ENCODE peak calls at places on chromosomes 4 and X, in eight cellular contexts. Z, A, C, W, U, J, G and E are unnamed samples.

GRCh38 chr4:149961876-149962597 is 116.2 kb upstream of the DCLK2 start:
- DNase-seq in Z (no peak), A (no peak), C (peak; percentile 73), W (no peak), U (no peak), J (peak; percentile 83), G (no peak), E (no peak)

GRCh38 chrX:128897611-128898010 is 625.7 kb downstream of the SMARCA1 start:
- DNase-seq in Z (no peak), A (no peak), C (peak; percentile 3), W (no peak), U (no peak), J (no peak), G (no peak), E (no peak)

GRCh38 chrX:10769165-10769564 is 148.8 kb upstream of the MID1 start:
- DNase-seq in Z (no peak), A (peak; percentile 2), C (peak; percentile 36), W (no peak), U (peak; percentile 7), J (peak; percentile 47), G (peak; percentile 24), E (no peak)

GRCh38 chr4:157045507-157046127 is 30.3 kb upstream of the GLRB start:
- DNase-seq in Z (no peak), A (peak; percentile 11), C (peak; percentile 74), W (peak; percentile 53), U (peak; percentile 11), J (peak; percentile 81), G (peak; percentile 17), E (peak; percentile 70)

GRCh38 chr4:155802573-155802972 is 43.8 kb downstream of the GUCY1B1 start:
- DNase-seq in Z (no peak), A (no peak), C (peak; percentile 51), W (no peak), U (no peak), J (peak; percentile 91), G (no peak), E (no peak)

GRCh38 chr4:121551881-121552280 is 144.9 kb downstream of the ANXA5 start:
- DNase-seq in Z (no peak), A (no peak), C (peak; percentile 14), W (no peak), U (no peak), J (peak; percentile 6), G (no peak), E (no peak)

GRCh38 chr4:17817027-17817426 is 6.2 kb downstream of the NCAPG start:
- DNase-seq in Z (no peak), A (peak; percentile 10), C (peak; percentile 69), W (no peak), U (no peak), J (peak; percentile 76), G (no peak), E (peak; percentile 54)

GRCh38 chr4:40719008-40719623 is 30.6 kb upstream of the NSUN7 start:
- DNase-seq in Z (no peak), A (peak; percentile 59), C (peak; percentile 66), W (peak; percentile 28), U (no peak), J (peak; percentile 63), G (no peak), E (peak; percentile 57)

GRCh38 chrX:70464051-70464450 is 19.4 kb downstream of the DLG3 start:
- DNase-seq in Z (no peak), A (no peak), C (no peak), W (no peak), U (no peak), J (no peak), G (no peak), E (no peak)

GRCh38 chr4:10753326-10753725 is 68.8 kb upstream of the CLNK start:
- DNase-seq in Z (no peak), A (no peak), C (peak; percentile 75), W (no peak), U (no peak), J (no peak), G (no peak), E (no peak)

GRCh38 chrX:128020701-128021100 is 31.5 kb downstream of the ACTRT1 start:
- DNase-seq in Z (no peak), A (no peak), C (peak; percentile 40), W (no peak), U (no peak), J (peak; percentile 29), G (no peak), E (peak; percentile 79)

GRCh38 chr4:174120446-174121142 is 162.9 kb downstream of the FBXO8 start:
- DNase-seq in Z (no peak), A (peak; percentile 44), C (peak; percentile 71), W (peak; percentile 71), U (peak; percentile 48), J (peak; percentile 87), G (peak; percentile 64), E (peak; percentile 46)

GRCh38 chr4:121936101-121936500 is 15.8 kb downstream of the TRPC3 start:
- DNase-seq in Z (no peak), A (no peak), C (no peak), W (no peak), U (no peak), J (no peak), G (no peak), E (no peak)

GRCh38 chr4:178462710-178463109 is 1020.5 kb upstream of the AGA start:
- DNase-seq in Z (no peak), A (no peak), C (no peak), W (no peak), U (no peak), J (no peak), G (no peak), E (no peak)

GRCh38 chr4:72993876-72994275 is 75.6 kb downstream of the COX18 start:
- DNase-seq in Z (no peak), A (no peak), C (no peak), W (no peak), U (no peak), J (no peak), G (no peak), E (no peak)

GRCh38 chrX:7132335-7133035 is 15.0 kb upstream of the STS start:
- DNase-seq in Z (peak; percentile 74), A (peak; percentile 25), C (peak; percentile 79), W (peak; percentile 46), U (peak; percentile 63), J (peak; percentile 63), G (no peak), E (peak; percentile 74)

GRCh38 chrX:99266255-99266654 is 1143.8 kb downstream of the PCDH19 start:
- DNase-seq in Z (no peak), A (no peak), C (no peak), W (no peak), U (no peak), J (no peak), G (no peak), E (no peak)

DNA sequence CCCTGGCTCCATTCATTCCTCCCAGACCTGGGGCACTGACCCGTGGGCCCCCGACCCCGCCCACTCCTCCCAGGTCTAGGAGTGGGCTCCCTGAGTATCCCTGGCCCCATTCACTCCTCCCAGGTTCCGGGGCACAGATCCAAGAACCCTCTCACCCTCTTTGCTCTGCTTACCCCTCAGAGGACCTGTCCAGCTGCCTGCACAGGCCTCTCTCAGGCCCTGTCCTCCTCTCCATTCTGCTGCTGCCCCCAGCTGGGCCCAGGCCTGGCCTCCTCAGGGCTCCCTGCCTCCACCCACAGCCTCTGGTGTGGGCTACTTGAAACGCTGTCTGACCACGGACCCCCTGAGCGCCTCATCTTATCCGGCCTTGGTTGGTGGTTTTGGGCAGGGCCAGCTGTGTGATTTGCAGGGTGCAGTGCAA is 217.7 kb upstream of the PSAPL1 start:
- DNase-seq in Z (peak; percentile 43), A (no peak), C (peak; percentile 64), W (no peak), U (no peak), J (peak; percentile 51), G (no peak), E (no peak)
- H3K27ac ChIP-seq in Z (no peak overlapping the region), A (no peak overlapping the region), C (no peak overlapping the region), W (peak overlapping the region; percentile 50), U (no peak overlapping the region), J (peak overlapping the region; percentile 80), G (no peak overlapping the region), E (peak overlapping the region; percentile 24)

GRCh38 chrX:12494400-12495138 is 296.6 kb upstream of the PRPS2 start:
- DNase-seq in Z (no peak), A (no peak), C (no peak), W (peak; percentile 40), U (no peak), J (no peak), G (no peak), E (no peak)

GRCh38 chrX:12489341-12489740 is 301.9 kb upstream of the PRPS2 start:
- DNase-seq in Z (no peak), A (no peak), C (no peak), W (no peak), U (no peak), J (no peak), G (no peak), E (no peak)

GRCh38 chrX:12488220-12488619 is 303.0 kb upstream of the PRPS2 start:
- DNase-seq in Z (no peak), A (no peak), C (peak; percentile 7), W (no peak), U (no peak), J (no peak), G (no peak), E (no peak)

DNA sequence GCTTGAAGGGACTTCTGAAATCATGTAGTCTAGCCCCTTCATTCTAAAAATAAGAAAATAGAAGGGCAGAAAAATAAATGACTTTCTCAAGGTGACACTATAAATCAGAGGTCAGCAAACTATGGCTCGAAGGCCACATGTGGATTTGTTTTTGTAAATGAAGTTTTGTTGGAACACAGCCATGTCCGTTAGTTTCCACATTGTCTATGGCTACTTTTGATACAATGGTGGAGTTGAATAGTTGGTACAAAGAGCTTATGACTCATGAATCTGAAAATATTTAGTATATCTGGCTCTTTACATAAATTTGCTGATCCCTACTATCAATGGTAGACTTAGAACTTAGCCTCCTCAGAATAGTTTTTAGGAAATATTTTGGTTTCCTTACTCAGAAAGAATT is 302.4 kb upstream of the PRPS2 start:
- DNase-seq in Z (no peak), A (no peak), C (no peak), W (no peak), U (no peak), J (no peak), G (no peak), E (no peak)
- H3K27ac ChIP-seq in Z (no peak overlapping the region), A (no peak overlapping the region), C (no peak overlapping the region), W (no peak overlapping the region), U (no peak overlapping the region), J (no peak overlapping the region), G (no peak overlapping the region), E (no peak overlapping the region)

GRCh38 chr4:143344774-143345173 is 8.1 kb downstream of the GAB1 start:
- DNase-seq in Z (no peak), A (no peak), C (peak; percentile 40), W (no peak), U (no peak), J (no peak), G (no peak), E (no peak)
- H3K27ac ChIP-seq in Z (peak overlapping the region; percentile 58), A (no peak overlapping the region), C (no peak overlapping the region), W (peak overlapping the region; percentile 74), U (peak overlapping the region; percentile 68), J (no peak overlapping the region), G (no peak overlapping the region), E (peak overlapping the region; percentile 58)

DNA sequence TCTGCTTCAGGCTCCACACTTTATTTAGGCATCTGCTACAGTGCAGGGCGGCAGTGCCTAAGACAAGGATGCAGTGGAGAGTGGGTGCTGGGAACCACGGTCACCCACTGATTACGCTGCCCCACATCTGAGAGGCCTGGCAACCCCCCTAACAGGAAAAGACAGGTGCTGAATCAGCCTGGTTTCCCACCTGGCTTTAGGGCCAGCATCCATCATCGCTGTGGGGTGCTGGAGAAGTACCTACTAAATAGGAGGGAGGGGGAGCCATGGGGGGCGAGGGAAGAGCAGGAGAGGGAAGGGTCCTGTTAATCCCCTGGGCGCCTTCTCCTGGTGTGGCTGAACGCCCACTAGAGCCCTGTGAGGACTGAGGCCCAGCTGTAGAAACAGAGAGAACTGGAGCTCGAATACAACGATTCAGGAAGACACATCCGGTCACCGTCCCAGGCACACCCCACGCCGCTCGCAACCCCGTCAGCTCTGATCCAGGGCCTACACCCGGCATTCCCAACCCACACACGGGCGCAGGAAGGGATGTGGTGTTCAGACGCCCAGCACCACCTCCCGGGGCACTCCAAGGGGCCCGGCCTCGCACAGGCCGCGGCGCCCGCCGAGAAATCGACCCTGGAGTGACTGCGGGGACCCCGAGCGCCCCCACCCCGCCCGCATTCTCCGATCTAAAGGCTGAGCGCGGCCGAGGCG is 554 bp downstream of the DCTD start:
- DNase-seq in Z (peak; percentile 78), A (peak; percentile 23), C (peak; percentile 79), W (peak; percentile 66), U (no peak), J (peak; percentile 71), G (peak; percentile 27), E (peak; percentile 40)
- H3K27ac ChIP-seq in Z (peak overlapping the region; percentile 97), A (peak overlapping the region; percentile 75), C (peak overlapping the region; percentile 93), W (peak overlapping the region; percentile 92), U (peak overlapping the region; percentile 89), J (peak overlapping the region; percentile 74), G (peak overlapping the region; percentile 74), E (peak overlapping the region; percentile 89)